ENCODE peak calls at places on chromosomes 12 and 14, in nine cellular contexts. L is GM06990, Y is pancreas, N is cardiac fibroblast, Z is AG10803, H is adrenal gland, U is stomach, F is fibroblast of lung, K is AG09309. J is an unnamed sample.

GRCh38 chr12:66688836-66689439 is 10.1 kb upstream of the GRIP1 start:
- DNase-seq in L (peak), Y (peak), N (peak), Z (peak), H (peak), U (peak), F (peak), K (no peak), J (peak)

GRCh38 chr12:28535216-28535615 is 345.0 kb downstream of the CCDC91 start:
- DNase-seq in L (no peak), Y (no peak), N (peak), Z (peak), H (no peak), U (no peak), F (peak), K (peak), J (peak)

GRCh38 chr12:77842430-77842829 is 11.7 kb downstream of the NAV3 start:
- DNase-seq in L (no peak), Y (no peak), N (peak), Z (no peak), H (peak), U (no peak), F (peak), K (no peak), J (peak)

GRCh38 chr12:12671850-12672660 is 23.9 kb downstream of the GPR19 start:
- DNase-seq in L (no peak), Y (no peak), N (peak), Z (peak), H (no peak), U (no peak), F (peak), K (no peak), J (no peak)

GRCh38 chr14:97274626-97275025 is 477.4 kb downstream of the VRK1 start:
- DNase-seq in L (no peak), Y (no peak), N (no peak), Z (no peak), H (no peak), U (no peak), F (no peak), K (no peak), J (no peak)

GRCh38 chr14:50082784-50083466 is 33.4 kb downstream of the VCPKMT start:
- DNase-seq in L (peak), Y (no peak), N (no peak), Z (no peak), H (no peak), U (peak), F (peak), K (no peak), J (peak)

GRCh38 chr12:72471806-72472205 is 199.6 kb downstream of the TRHDE start:
- DNase-seq in L (no peak), Y (no peak), N (no peak), Z (no peak), H (no peak), U (no peak), F (no peak), K (no peak), J (no peak)

GRCh38 chr14:91143862-91144261 is 30.0 kb downstream of the DGLUCY start:
- DNase-seq in L (no peak), Y (peak), N (peak), Z (no peak), H (no peak), U (peak), F (no peak), K (no peak), J (no peak)

GRCh38 chr12:89346741-89347324 is 5.5 kb downstream of the DUSP6 start:
- DNase-seq in L (peak), Y (no peak), N (peak), Z (peak), H (peak), U (no peak), F (peak), K (no peak), J (peak)

GRCh38 chr12:76312314-76312713 is 35.9 kb downstream of the BBS10 start:
- DNase-seq in L (no peak), Y (no peak), N (no peak), Z (no peak), H (no peak), U (no peak), F (peak), K (no peak), J (no peak)

GRCh38 chr14:52299692-52300278 is 14.3 kb upstream of the PTGER2 start:
- DNase-seq in L (no peak), Y (no peak), N (peak), Z (peak), H (no peak), U (no peak), F (peak), K (peak), J (peak)

GRCh38 chr12:15155271-15155670 is 65.9 kb downstream of the RERG start:
- DNase-seq in L (no peak), Y (no peak), N (no peak), Z (no peak), H (peak), U (peak), F (no peak), K (no peak), J (peak)

GRCh38 chr12:16327963-16328362 is 19.5 kb upstream of the MGST1 start:
- DNase-seq in L (no peak), Y (no peak), N (no peak), Z (no peak), H (no peak), U (no peak), F (no peak), K (no peak), J (no peak)

GRCh38 chr12:53575502-53576264 is 50.5 kb downstream of the ATF7 start:
- DNase-seq in L (no peak), Y (no peak), N (peak), Z (peak), H (peak), U (no peak), F (peak), K (no peak), J (peak)

GRCh38 chr12:92696240-92696639 is 6.5 kb upstream of the PLEKHG7 start:
- DNase-seq in L (no peak), Y (no peak), N (peak), Z (peak), H (peak), U (no peak), F (peak), K (peak), J (no peak)

GRCh38 chr12:133235401-133236112 is at the start of gene ANHX:
- DNase-seq in L (no peak), Y (no peak), N (no peak), Z (no peak), H (no peak), U (no peak), F (no peak), K (no peak), J (no peak)

GRCh38 chr12:23753627-23754358 is 195.7 kb downstream of the SOX5 start:
- DNase-seq in L (no peak), Y (no peak), N (no peak), Z (no peak), H (no peak), U (no peak), F (no peak), K (no peak), J (no peak)

GRCh38 chr12:41521872-41522379 is 333.8 kb downstream of the PDZRN4 start:
- DNase-seq in L (peak), Y (no peak), N (peak), Z (peak), H (no peak), U (no peak), F (peak), K (peak), J (peak)

GRCh38 chr12:48296586-48297396 is 53.9 kb downstream of the ZNF641 start:
- DNase-seq in L (peak), Y (peak), N (peak), Z (peak), H (peak), U (peak), F (peak), K (peak), J (peak)

GRCh38 chr12:101018540-101018939 is 191.5 kb downstream of the SLC5A8 start:
- DNase-seq in L (no peak), Y (no peak), N (peak), Z (peak), H (peak), U (no peak), F (peak), K (peak), J (peak)

GRCh38 chr12:24562761-24563392 is 386.0 kb downstream of the BCAT1 start:
- DNase-seq in L (peak), Y (peak), N (peak), Z (peak), H (no peak), U (no peak), F (peak), K (no peak), J (peak)

GRCh38 chr14:72618424-72618823 is 275.5 kb downstream of the DPF3 start:
- DNase-seq in L (no peak), Y (no peak), N (no peak), Z (no peak), H (no peak), U (no peak), F (no peak), K (no peak), J (no peak)

GRCh38 chr12:4974217-4974616 is 64.5 kb downstream of the KCNA1 start:
- DNase-seq in L (no peak), Y (no peak), N (no peak), Z (no peak), H (no peak), U (no peak), F (no peak), K (no peak), J (no peak)

GRCh38 chr12:27453462-27453861 is 6.9 kb downstream of the SMCO2 start:
- DNase-seq in L (no peak), Y (no peak), N (no peak), Z (no peak), H (no peak), U (no peak), F (no peak), K (no peak), J (no peak)

GRCh38 chr14:25055998-25056687 is 6.2 kb upstream of the STXBP6 start:
- DNase-seq in L (no peak), Y (no peak), N (peak), Z (peak), H (no peak), U (no peak), F (peak), K (no peak), J (peak)

DNA sequence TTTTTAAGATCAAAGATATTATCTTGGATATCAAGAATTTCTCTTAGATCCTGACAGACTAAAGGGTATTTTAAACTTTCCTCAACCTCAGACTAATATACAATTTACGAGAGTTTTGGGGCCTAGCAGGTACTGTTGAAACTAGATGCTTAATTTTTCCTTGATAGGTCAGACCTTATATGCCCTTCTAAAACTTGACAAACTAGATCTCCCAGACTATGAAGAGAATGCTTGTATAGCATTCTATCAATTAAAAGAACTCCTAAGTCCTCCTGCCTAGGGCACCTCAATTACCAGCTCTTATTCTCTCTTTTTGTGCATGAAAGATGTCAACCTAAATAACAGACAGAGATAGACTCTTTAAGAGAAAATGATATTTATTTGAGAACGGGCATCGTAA is 60.4 kb upstream of the TRIM9 start:
- DNase-seq in L (no peak), Y (no peak), N (no peak), Z (no peak), H (no peak), U (no peak), F (no peak), K (no peak), J (peak)
- H3K4me3 ChIP-seq in L (no peak), Y (no peak), N (no peak), Z (no peak), H (no peak), U (no peak), F (no peak), K (no peak), J (no peak)

GRCh38 chr12:60335765-60336164 is 739.9 kb downstream of the SLC16A7 start:
- DNase-seq in L (no peak), Y (no peak), N (peak), Z (peak), H (no peak), U (no peak), F (peak), K (peak), J (peak)

GRCh38 chr12:60337865-60338549 is 742.2 kb downstream of the SLC16A7 start:
- DNase-seq in L (no peak), Y (no peak), N (peak), Z (no peak), H (no peak), U (no peak), F (no peak), K (no peak), J (no peak)

DNA sequence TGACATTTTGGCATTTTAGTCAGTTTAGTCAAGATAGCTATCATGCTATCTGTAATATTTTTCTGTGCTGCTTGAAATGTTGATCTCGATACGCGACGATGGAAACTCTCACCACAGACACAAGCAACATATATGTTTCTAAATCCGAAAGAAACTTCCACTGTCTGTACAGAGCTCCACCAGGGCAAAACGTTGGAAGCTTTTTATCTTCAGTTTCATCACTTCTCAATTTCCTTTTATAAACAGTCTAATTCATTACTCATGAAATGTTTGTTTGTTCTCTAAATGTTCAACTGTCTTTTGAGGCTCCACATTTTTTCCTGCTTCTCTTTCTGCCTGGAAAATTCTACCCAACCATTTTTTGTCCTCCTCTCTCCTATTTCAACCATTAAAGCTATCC is 737.6 kb downstream of the SLC16A7 start:
- DNase-seq in L (no peak), Y (no peak), N (peak), Z (no peak), H (no peak), U (no peak), F (peak), K (no peak), J (no peak)
- TF ChIP-seq CTCF in L (no peak), Y (no peak), N (no peak), Z (no peak), H (no peak), U (no peak), F (no peak), K (no peak), J (no peak)

GRCh38 chr12:128543493-128543892 is 276.5 kb downstream of the TMEM132C start:
- DNase-seq in L (no peak), Y (no peak), N (no peak), Z (no peak), H (no peak), U (no peak), F (no peak), K (no peak), J (no peak)
- H3K4me3 ChIP-seq in L (no peak), Y (no peak), N (no peak), Z (no peak), H (no peak), U (no peak), F (no peak), K (no peak), J (no peak)

DNA sequence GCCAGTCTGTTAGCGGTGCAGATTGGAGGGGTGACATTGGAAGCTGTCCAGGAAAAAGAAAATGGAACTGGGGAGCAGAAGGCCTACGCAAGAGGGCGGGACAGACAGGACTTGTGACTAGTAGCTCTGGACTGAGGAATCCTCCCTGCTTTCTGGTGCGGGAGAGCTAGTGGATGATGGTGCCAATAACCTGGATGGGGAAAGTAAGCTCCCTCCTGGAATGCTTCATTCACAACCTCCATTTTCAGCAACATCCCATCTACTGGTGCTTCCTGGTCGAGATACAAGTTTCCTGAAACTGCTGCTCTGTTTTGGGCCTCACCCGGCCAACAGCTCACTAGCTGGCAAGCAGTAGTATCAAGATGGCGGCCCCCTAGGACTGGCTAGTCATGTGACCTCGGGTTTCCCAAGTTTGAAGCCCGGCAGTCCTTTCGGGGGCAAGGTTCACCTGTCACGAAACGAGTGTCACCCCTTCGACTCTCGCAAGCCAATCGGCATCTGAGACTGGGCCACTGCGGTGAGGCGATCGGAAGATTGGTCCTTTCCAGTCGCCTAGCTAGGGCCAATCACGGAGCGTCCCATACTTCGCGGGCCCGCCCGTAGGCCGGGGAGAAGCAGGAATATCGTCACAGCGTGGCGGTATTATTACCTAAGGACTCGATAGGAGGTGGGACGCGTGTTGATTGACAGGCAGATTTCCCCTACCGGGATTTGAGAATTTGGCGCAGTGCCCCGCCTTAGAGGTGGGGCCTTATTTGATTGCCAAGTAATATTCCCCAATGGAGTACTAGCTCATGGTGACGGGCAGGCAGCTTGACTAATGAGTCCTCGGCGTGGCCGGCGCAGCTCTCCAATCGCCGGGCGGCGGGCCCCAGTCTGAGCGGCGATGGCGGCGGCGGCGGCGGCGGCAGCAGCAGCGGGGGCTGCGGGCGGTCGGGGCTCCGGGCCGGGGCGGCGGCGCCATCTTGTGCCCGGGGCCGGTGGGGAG is at the start of gene PABPN1:
- DNase-seq in L (peak), Y (peak), N (peak), Z (peak), H (peak), U (peak), F (peak), K (peak), J (peak)
- TF ChIP-seq CTCF in L (no peak), Y (no peak), N (no peak), Z (no peak), H (no peak), U (no peak), F (no peak), K (no peak), J (no peak)

GRCh38 chr12:112305951-112306350 is 76.3 kb downstream of the HECTD4 start:
- DNase-seq in L (no peak), Y (no peak), N (no peak), Z (no peak), H (no peak), U (peak), F (no peak), K (no peak), J (no peak)
- H3K4me3 ChIP-seq in L (no peak), Y (no peak), N (no peak), Z (no peak), H (no peak), U (no peak), F (no peak), K (no peak), J (no peak)

GRCh38 chr14:69713976-69714716 is 52.8 kb upstream of the SRSF5 start:
- DNase-seq in L (no peak), Y (no peak), N (no peak), Z (no peak), H (no peak), U (no peak), F (no peak), K (no peak), J (no peak)

GRCh38 chr14:69711471-69712216 is 55.3 kb upstream of the SRSF5 start:
- DNase-seq in L (no peak), Y (no peak), N (no peak), Z (peak), H (peak), U (no peak), F (no peak), K (no peak), J (no peak)

GRCh38 chr14:69712217-69712565 is 54.8 kb upstream of the SRSF5 start:
- DNase-seq in L (no peak), Y (no peak), N (no peak), Z (peak), H (no peak), U (no peak), F (peak), K (no peak), J (no peak)

GRCh38 chr14:69712637-69713088 is 54.3 kb upstream of the SRSF5 start:
- DNase-seq in L (no peak), Y (peak), N (no peak), Z (no peak), H (peak), U (peak), F (no peak), K (no peak), J (peak)

GRCh38 chr14:69713127-69713800 is 53.7 kb upstream of the SRSF5 start:
- DNase-seq in L (no peak), Y (peak), N (no peak), Z (no peak), H (no peak), U (peak), F (no peak), K (no peak), J (peak)
- TF ChIP-seq CTCF in L (no peak), Y (no peak), N (no peak), Z (no peak), H (no peak), U (no peak), F (no peak), K (no peak), J (peak)

GRCh38 chr14:23187925-23188324 is 4.5 kb upstream of the SLC7A8 start:
- DNase-seq in L (no peak), Y (no peak), N (no peak), Z (no peak), H (no peak), U (no peak), F (no peak), K (no peak), J (no peak)

GRCh38 chr14:23183479-23183878 is at the start of gene SLC7A8:
- DNase-seq in L (no peak), Y (no peak), N (no peak), Z (no peak), H (peak), U (peak), F (no peak), K (no peak), J (no peak)

GRCh38 chr14:23183076-23183475 is 384 bp downstream of the SLC7A8 start:
- DNase-seq in L (no peak), Y (no peak), N (no peak), Z (no peak), H (no peak), U (no peak), F (no peak), K (no peak), J (no peak)

GRCh38 chr14:23185046-23185445 is 1.6 kb upstream of the SLC7A8 start:
- DNase-seq in L (no peak), Y (no peak), N (peak), Z (no peak), H (no peak), U (no peak), F (no peak), K (no peak), J (peak)

GRCh38 chr14:23186913-23187654 is 3.6 kb upstream of the SLC7A8 start:
- DNase-seq in L (no peak), Y (no peak), N (peak), Z (peak), H (peak), U (peak), F (peak), K (no peak), J (peak)
- H3K4me3 ChIP-seq in L (no peak), Y (no peak), N (no peak), Z (no peak), H (no peak), U (no peak), F (no peak), K (no peak), J (no peak)

J was measured in epithelial cell of esophagus.